ENCODE peak calls at places on chromosome 22, in four cellular contexts. X is left ventricle myocardium inferior, L is kidney epithelial cell, F is upper lobe of right lung. T is an unnamed sample.

GRCh38 chr22:33850227-33850626 is 70.0 kb downstream of the LARGE1 start:
- DNase-seq in X (no peak), L (no peak), F (no peak), T (no peak)

GRCh38 chr22:46370584-46371373 is 35.3 kb downstream of the TRMU start:
- DNase-seq in X (no peak), L (no peak), F (no peak), T (peak; percentile 39)

GRCh38 chr22:38943181-38943580 is 14.2 kb upstream of the APOBEC3A start:
- DNase-seq in X (no peak), L (no peak), F (peak; percentile 53), T (no peak)

GRCh38 chr22:24693359-24693758 is 81.2 kb downstream of the PIWIL3 start:
- DNase-seq in X (no peak), L (no peak), F (no peak), T (no peak)

GRCh38 chr22:32810241-32811133 is 9.0 kb downstream of the TIMP3 start:
- DNase-seq in X (no peak), L (no peak), F (no peak), T (no peak)

GRCh38 chr22:17237031-17237668 is 17.9 kb upstream of the ADA2 start:
- DNase-seq in X (no peak), L (no peak), F (no peak), T (no peak)

GRCh38 chr22:22037740-22038139 is 55.2 kb upstream of the TOP3B start:
- DNase-seq in X (no peak), L (no peak), F (no peak), T (no peak)

GRCh38 chr22:19115628-19116027 is 6.6 kb downstream of the DGCR2 start:
- DNase-seq in X (no peak), L (no peak), F (peak; percentile 23), T (no peak)

GRCh38 chr22:44574057-44574456 is 76.0 kb upstream of the RTL6 start:
- DNase-seq in X (no peak), L (peak; percentile 47), F (peak; percentile 63), T (no peak)

GRCh38 chr22:38034278-38034882 is 22.8 kb upstream of the PICK1 start:
- DNase-seq in X (peak; percentile 70), L (peak; percentile 73), F (peak; percentile 77), T (peak; percentile 73)

GRCh38 chr22:44505796-44506354 is 7.8 kb upstream of the RTL6 start:
- DNase-seq in X (no peak), L (no peak), F (no peak), T (no peak)

GRCh38 chr22:32852346-32853251 is 51.1 kb downstream of the TIMP3 start:
- DNase-seq in X (peak; percentile 84), L (no peak), F (no peak), T (peak; percentile 29)

GRCh38 chr22:30337461-30337778 is 10.7 kb upstream of the TBC1D10A start:
- DNase-seq in X (no peak), L (no peak), F (no peak), T (no peak)

GRCh38 chr22:25764270-25765015 is 22.5 kb downstream of the MYO18B start:
- DNase-seq in X (no peak), L (no peak), F (no peak), T (no peak)
- TF ChIP-seq CTCF in X (no peak), L (no peak), F (no peak), T (no peak)

GRCh38 chr22:36763576-36763975 is 12.3 kb downstream of the IFT27 start:
- DNase-seq in X (no peak), L (no peak), F (peak; percentile 34), T (no peak)

GRCh38 chr22:36764641-36765040 is 11.3 kb downstream of the IFT27 start:
- DNase-seq in X (no peak), L (no peak), F (peak; percentile 33), T (no peak)

GRCh38 chr22:36765131-36765942 is 10.6 kb downstream of the IFT27 start:
- DNase-seq in X (no peak), L (no peak), F (peak; percentile 39), T (no peak)

GRCh38 chr22:36762687-36763260 is 13.1 kb downstream of the IFT27 start:
- DNase-seq in X (peak; percentile 74), L (no peak), F (peak; percentile 87), T (no peak)

GRCh38 chr22:36764060-36764459 is 11.9 kb downstream of the IFT27 start:
- DNase-seq in X (no peak), L (no peak), F (peak; percentile 51), T (no peak)
- H3K36me3 ChIP-seq in X (peaks cover 29% of the 10 kb centered on the region), L (no peaks in the 10 kb centered on the region), F (no peaks in the 10 kb centered on the region), T (peaks cover 4% of the 10 kb centered on the region)

GRCh38 chr22:29201722-29202230 is 3.9 kb upstream of the EMID1 start:
- DNase-seq in X (no peak), L (no peak), F (no peak), T (no peak)

GRCh38 chr22:29203456-29203855 is 2.2 kb upstream of the EMID1 start:
- DNase-seq in X (no peak), L (no peak), F (no peak), T (no peak)

GRCh38 chr22:29203883-29204282 is 1.8 kb upstream of the EMID1 start:
- DNase-seq in X (no peak), L (no peak), F (no peak), T (no peak)

GRCh38 chr22:29200901-29201300 is 4.8 kb upstream of the EMID1 start:
- DNase-seq in X (no peak), L (no peak), F (no peak), T (no peak)

DNA sequence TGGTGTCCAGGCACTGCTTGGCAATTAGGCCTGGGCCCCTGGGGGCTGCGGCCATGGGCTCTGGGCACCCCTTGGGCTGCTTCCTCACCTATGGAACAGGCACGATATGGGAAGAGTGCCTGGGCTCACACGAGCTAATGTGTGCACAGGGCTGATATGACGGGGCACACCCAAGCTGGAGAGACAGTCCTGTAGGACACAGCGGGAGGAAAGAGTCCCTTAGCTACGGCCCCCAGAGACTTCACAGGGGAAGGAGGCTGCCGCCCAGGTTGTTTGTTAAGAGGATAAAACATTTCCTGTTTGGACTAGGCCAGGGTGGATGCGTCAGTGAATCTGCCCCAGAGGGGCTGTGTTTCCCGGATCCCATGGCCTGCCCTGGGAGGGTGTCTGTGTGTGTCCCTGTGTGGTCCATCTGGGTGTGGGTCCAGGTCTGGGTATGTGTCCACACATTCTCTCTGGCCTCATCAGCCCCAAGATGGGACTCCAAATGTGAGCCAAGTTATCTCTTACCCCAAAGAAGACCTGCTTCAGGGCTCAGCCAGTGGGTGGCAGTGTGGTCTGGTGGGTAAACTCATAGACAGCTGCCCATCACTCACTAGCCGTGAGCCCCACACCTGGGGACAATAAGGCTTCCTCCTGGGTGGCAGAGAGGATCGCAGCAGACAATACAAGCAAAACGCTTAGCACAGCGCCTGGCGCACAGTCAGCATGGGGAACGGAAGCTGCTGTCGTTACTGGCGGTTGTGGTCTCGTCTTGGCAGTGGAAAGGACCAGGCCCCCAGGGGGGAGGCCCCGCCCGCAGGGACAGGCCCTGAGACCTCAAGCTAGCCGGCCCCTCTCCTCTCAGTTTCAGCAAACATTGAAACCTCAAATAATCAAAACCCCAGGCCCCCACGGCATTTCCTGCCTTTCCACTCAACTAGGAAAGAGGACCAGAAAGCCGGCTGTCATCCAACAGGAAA is 3.2 kb upstream of the EMID1 start:
- DNase-seq in X (peak; percentile 63), L (no peak), F (no peak), T (peak; percentile 75)
- TF ChIP-seq CTCF in X (peak; percentile 40), L (peak; percentile 44), F (peak; percentile 39), T (no peak)

GRCh38 chr22:42442746-42443145 is 10.5 kb upstream of the NFAM1 start:
- DNase-seq in X (no peak), L (no peak), F (no peak), T (no peak)
- H3K36me3 ChIP-seq in X (no peaks in the 10 kb centered on the region), L (no peaks in the 10 kb centered on the region), F (no peaks in the 10 kb centered on the region), T (no peaks in the 10 kb centered on the region)

DNA sequence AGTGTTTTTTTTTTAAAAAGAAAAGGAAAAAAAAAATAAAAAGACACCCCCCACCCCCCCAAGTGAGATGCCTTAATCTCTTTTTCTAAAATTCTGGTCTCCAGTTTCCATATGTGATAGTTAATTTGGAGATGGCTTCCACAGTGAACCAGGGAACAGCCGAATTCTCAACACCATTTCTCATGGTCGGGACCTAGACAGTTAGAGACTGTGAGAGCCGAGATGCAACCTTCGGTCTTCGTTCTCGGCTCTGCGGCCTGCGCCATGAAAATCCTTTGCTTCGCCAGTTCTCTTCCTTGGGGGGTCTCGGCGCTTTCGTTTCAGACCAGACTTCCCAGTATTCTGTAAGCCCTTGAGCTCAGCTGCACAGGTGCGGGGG is 731 bp downstream of the CACNG2 start:
- DNase-seq in X (no peak), L (no peak), F (no peak), T (no peak)
- TF ChIP-seq CTCF in X (no peak), L (no peak), F (no peak), T (no peak)